ENCODE peak calls at places on chromosomes 16 and 17, in eight cellular contexts. I is DND-41, Q is IMR-90, K is activated B cell treated with CpG ODN at 0.5 μM for 24 hours, T is spleen, H is colonic mucosa, R is breast epithelium, F is GM23338. S is an unnamed sample.

GRCh38 chr17:4087911-4088693 is 54.7 kb downstream of the ZZEF1 start:
- DNase-seq in R (no peak), K (no peak), F (no peak), Q (peak), I (no peak), H (no peak), T (no peak), S (no peak)

GRCh38 chr16:31250782-31251384 is 8.9 kb upstream of the ITGAM start:
- DNase-seq in F (no peak), I (no peak), R (no peak), T (no peak), K (no peak), H (no peak), Q (no peak), S (no peak)

GRCh38 chr17:56648814-56649213 is 55.3 kb downstream of the NOG start:
- DNase-seq in Q (no peak), K (no peak), H (no peak), I (no peak), T (no peak), R (no peak), F (no peak), S (no peak)

GRCh38 chr17:74881073-74881472 is 8.3 kb upstream of the FDXR start:
- DNase-seq in K (no peak), Q (no peak), F (no peak), R (no peak), T (no peak), H (no peak), I (no peak), S (no peak)

GRCh38 chr16:6207124-6207523 is 1109.5 kb upstream of the EEF2KMT start:
- DNase-seq in R (no peak), K (no peak), I (no peak), T (no peak), F (no peak), Q (no peak), H (no peak), S (no peak)

GRCh38 chr17:76405967-76406647 is 21.7 kb downstream of the SPHK1 start:
- DNase-seq in T (peak), F (no peak), Q (peak), K (no peak), I (no peak), H (peak), R (no peak), S (no peak)

GRCh38 chr16:77834600-77834963 is 46.2 kb downstream of the VAT1L start:
- DNase-seq in R (no peak), F (peak), Q (peak), K (no peak), H (no peak), T (no peak), I (no peak), S (no peak)

GRCh38 chr17:19238167-19238505 is 970 bp downstream of the EPN2 start:
- DNase-seq in I (no peak), H (peak), T (peak), Q (no peak), F (peak), K (peak), R (no peak), S (no peak)

GRCh38 chr17:17089796-17090641 is 47.8 kb downstream of the MPRIP start:
- DNase-seq in R (no peak), T (peak), I (no peak), Q (no peak), K (no peak), F (no peak), H (no peak), S (no peak)

GRCh38 chr17:269616-270514 is 82.7 kb downstream of the RPH3AL start:
- DNase-seq in T (peak), R (no peak), I (no peak), F (no peak), Q (no peak), K (no peak), H (no peak), S (peak)

GRCh38 chr17:77496831-77497577 is 356.2 kb downstream of the SEC14L1 start:
- DNase-seq in Q (no peak), R (no peak), T (peak), H (no peak), F (no peak), K (peak), I (peak), S (no peak)

GRCh38 chr16:30031477-30031918 is 427 bp upstream of the TLCD3B start:
- DNase-seq in H (no peak), Q (no peak), T (no peak), R (no peak), K (no peak), I (no peak), F (no peak), S (no peak)

GRCh38 chr16:69181-69580 is 3.2 kb downstream of the RHBDF1 start:
- DNase-seq in R (no peak), Q (no peak), H (no peak), T (no peak), I (no peak), K (no peak), F (no peak), S (no peak)

GRCh38 chr17:42553161-42553818 is 567 bp downstream of the HSD17B1 start:
- DNase-seq in I (no peak), K (no peak), Q (no peak), F (peak), T (peak), R (no peak), H (no peak), S (no peak)

GRCh38 chr17:40344321-40345160 is 20.0 kb downstream of the GJD3 start:
- DNase-seq in Q (no peak), I (no peak), T (no peak), F (no peak), R (no peak), K (no peak), H (no peak), S (no peak)

GRCh38 chr16:27198451-27199234 is 4.7 kb upstream of the KDM8 start:
- DNase-seq in I (no peak), H (no peak), K (no peak), T (no peak), R (no peak), Q (no peak), F (no peak), S (no peak)

GRCh38 chr17:62017496-62017895 is 47.6 kb downstream of the MED13 start:
- DNase-seq in F (no peak), T (no peak), R (no peak), K (no peak), I (no peak), H (no peak), Q (peak), S (no peak)

GRCh38 chr16:24036614-24037013 is 200.8 kb downstream of the PRKCB start:
- DNase-seq in H (peak), T (no peak), K (no peak), R (no peak), F (peak), I (peak), Q (peak), S (no peak)

DNA sequence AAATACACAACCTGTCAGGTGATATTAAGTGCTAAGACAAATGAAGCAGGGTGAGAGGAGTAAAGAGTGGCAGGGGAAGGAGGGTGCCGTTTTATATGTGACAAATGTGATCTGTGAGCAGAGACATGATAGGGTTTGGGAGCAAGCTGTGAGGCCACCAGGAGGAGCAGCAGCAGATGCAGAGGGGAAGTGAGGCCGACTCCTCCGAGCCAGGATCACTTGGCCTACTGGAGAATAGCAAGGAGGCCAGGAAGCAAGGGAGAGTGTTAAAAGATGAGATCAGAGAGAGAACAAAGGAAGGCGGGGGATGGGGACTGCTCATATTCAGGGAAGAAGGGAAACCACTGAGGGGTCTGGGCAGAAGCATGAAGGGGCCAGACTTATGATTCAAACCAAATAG is 129.4 kb downstream of the TANGO6 start:
- DNase-seq in K (no peak), I (no peak), H (no peak), Q (peak), R (no peak), T (no peak), F (peak), S (no peak)
- TF ChIP-seq CTCF in K (no peak), I (peak), H (no peak), Q (peak), R (no peak), T (no peak), F (peak), S (peak)

GRCh38 chr16:82621796-82622195 is 5.0 kb upstream of the CDH13 start:
- DNase-seq in H (no peak), I (no peak), T (no peak), F (peak), R (no peak), K (no peak), Q (no peak), S (no peak)
- TF ChIP-seq CTCF in H (no peak), I (peak), T (no peak), F (peak), R (no peak), K (no peak), Q (peak), S (no peak)

DNA sequence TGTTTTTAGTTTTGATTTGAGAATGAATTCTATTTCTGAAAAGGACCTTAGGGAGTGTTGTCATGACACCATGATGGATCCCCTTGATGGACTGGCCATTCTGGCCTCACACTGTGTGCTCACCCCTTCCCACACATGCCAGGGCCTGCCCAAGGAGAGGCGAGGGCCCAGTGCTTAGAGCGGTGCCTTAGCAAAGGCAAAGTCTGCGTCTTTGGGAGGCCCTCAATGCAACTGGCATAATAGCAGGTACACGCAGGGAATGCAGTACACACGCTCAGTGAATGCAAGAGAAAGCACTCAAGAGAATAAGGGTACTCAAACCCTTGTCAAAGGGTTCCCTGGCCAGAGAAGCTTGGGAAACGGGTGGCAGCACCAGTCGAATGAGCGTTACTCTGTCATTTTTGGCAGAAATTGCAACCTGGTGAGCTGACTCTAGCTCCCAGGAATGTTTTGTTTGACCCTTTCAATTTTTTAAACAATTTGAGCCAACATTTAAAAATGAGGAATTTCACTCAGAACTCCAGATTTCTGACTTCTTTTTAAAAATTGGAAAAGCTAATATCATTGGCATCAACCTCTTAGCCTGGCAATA is 32.1 kb downstream of the NKD1 start:
- DNase-seq in K (no peak), R (no peak), H (no peak), T (no peak), Q (no peak), I (no peak), F (no peak), S (no peak)
- TF ChIP-seq CTCF in K (no peak), R (no peak), H (no peak), T (no peak), Q (no peak), I (no peak), F (no peak), S (no peak)

DNA sequence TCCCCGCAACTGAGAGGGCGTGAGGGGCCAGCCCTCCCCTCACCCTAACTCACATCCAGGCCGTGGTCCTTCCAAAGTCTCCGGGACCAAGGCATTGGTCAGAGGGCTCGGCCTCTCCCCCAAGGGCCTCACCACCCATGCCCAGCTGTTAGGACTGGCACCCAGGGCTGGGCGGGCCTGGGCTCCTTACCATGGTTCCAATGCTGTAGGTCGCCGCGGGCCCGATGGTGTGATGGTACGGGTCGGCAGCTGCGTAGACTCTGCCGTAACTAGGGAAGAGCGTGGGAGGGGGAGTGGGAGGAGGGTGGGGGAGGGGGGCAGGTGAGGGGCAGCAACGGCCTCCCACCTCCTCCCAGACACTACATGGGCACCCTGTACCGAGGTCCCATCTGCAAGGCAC is 19.6 kb downstream of the ENGASE start:
- DNase-seq in I (no peak), T (no peak), R (no peak), H (no peak), K (no peak), F (no peak), Q (no peak), S (no peak)
- TF ChIP-seq CTCF in I (no peak), T (no peak), R (no peak), H (no peak), K (no peak), F (no peak), Q (no peak), S (no peak)

GRCh38 chr16:50640391-50640790 is 40.7 kb downstream of the SNX20 start:
- DNase-seq in H (no peak), K (no peak), R (no peak), Q (no peak), I (no peak), F (no peak), T (no peak), S (no peak)
- TF ChIP-seq CTCF in H (no peak), K (no peak), R (no peak), Q (no peak), I (no peak), F (no peak), T (no peak), S (no peak)

GRCh38 chr17:59533694-59534093 is 31.7 kb upstream of the DHX40 start:
- DNase-seq in Q (no peak), T (no peak), K (no peak), R (no peak), I (no peak), H (no peak), F (no peak), S (no peak)

GRCh38 chr17:59527325-59527917 is 38.0 kb upstream of the DHX40 start:
- DNase-seq in F (no peak), T (no peak), Q (no peak), I (no peak), H (no peak), K (no peak), R (no peak), S (no peak)

GRCh38 chr17:59525668-59526067 is 39.7 kb upstream of the DHX40 start:
- DNase-seq in K (no peak), R (no peak), F (no peak), T (no peak), Q (no peak), H (no peak), I (no peak), S (no peak)

GRCh38 chr17:59530561-59530960 is 34.8 kb upstream of the DHX40 start:
- DNase-seq in I (no peak), K (no peak), R (no peak), H (no peak), Q (no peak), T (no peak), F (no peak), S (no peak)

GRCh38 chr17:59527931-59528330 is 37.5 kb upstream of the DHX40 start:
- DNase-seq in F (no peak), Q (no peak), R (no peak), T (no peak), I (no peak), K (no peak), H (no peak), S (no peak)
- TF ChIP-seq CTCF in F (no peak), Q (no peak), R (no peak), T (no peak), I (no peak), K (no peak), H (no peak), S (no peak)

DNA sequence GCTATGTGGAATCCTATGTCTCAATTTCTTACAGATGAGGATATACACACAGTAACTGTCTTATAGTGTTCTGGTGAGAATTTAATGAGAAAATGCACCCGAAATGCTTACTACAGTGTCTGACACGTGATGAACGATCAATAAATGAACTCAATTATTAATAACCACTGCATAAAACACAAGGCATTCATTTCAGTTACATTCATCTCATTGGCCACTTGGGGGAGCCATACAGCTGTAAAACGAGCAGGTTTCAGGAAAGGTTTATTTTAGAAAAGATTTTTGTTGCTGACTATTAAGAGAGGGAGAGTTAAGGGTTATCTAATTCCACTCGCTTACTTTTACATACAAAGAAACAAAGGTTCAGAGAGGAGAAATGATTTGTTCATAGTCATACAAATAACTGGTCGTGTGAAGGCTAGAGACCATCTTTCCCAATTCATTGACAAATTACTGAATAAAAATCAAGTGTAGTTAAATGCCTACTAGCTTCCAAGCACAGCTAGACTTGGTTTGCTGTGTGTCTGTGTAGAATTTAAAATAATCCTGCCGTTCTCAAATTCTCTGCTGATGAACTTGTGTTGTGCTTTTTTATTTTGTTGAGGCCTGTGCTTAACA is 160.1 kb downstream of the MAP2K4 start:
- DNase-seq in I (peak), Q (peak), H (peak), F (peak), T (no peak), K (no peak), R (no peak), S (no peak)
- TF ChIP-seq CTCF in I (peak), Q (peak), H (peak), F (peak), T (peak), K (peak), R (no peak), S (peak)

GRCh38 chr16:63697736-63698135 is 1424.1 kb downstream of the CDH11 start:
- DNase-seq in F (no peak), R (no peak), T (no peak), H (no peak), K (no peak), Q (no peak), I (no peak), S (no peak)

GRCh38 chr16:63702981-63703590 is 1418.8 kb downstream of the CDH11 start:
- DNase-seq in R (no peak), F (peak), K (no peak), H (no peak), T (no peak), I (no peak), Q (no peak), S (no peak)
- TF ChIP-seq CTCF in R (no peak), F (peak), K (no peak), H (no peak), T (no peak), I (no peak), Q (no peak), S (no peak)

GRCh38 chr17:9006175-9006767 is 15.0 kb upstream of the NTN1 start:
- DNase-seq in T (no peak), K (no peak), I (no peak), H (no peak), Q (no peak), R (no peak), F (no peak), S (no peak)

GRCh38 chr17:9004961-9005285 is 16.4 kb upstream of the NTN1 start:
- DNase-seq in I (no peak), F (no peak), T (no peak), Q (no peak), H (no peak), K (no peak), R (no peak), S (no peak)

GRCh38 chr17:9002610-9003354 is 18.5 kb upstream of the NTN1 start:
- DNase-seq in K (peak), T (peak), F (peak), H (no peak), Q (no peak), I (no peak), R (no peak), S (peak)

GRCh38 chr17:9003355-9004131 is 17.8 kb upstream of the NTN1 start:
- DNase-seq in F (peak), Q (no peak), I (no peak), K (no peak), H (no peak), R (no peak), T (no peak), S (no peak)

DNA sequence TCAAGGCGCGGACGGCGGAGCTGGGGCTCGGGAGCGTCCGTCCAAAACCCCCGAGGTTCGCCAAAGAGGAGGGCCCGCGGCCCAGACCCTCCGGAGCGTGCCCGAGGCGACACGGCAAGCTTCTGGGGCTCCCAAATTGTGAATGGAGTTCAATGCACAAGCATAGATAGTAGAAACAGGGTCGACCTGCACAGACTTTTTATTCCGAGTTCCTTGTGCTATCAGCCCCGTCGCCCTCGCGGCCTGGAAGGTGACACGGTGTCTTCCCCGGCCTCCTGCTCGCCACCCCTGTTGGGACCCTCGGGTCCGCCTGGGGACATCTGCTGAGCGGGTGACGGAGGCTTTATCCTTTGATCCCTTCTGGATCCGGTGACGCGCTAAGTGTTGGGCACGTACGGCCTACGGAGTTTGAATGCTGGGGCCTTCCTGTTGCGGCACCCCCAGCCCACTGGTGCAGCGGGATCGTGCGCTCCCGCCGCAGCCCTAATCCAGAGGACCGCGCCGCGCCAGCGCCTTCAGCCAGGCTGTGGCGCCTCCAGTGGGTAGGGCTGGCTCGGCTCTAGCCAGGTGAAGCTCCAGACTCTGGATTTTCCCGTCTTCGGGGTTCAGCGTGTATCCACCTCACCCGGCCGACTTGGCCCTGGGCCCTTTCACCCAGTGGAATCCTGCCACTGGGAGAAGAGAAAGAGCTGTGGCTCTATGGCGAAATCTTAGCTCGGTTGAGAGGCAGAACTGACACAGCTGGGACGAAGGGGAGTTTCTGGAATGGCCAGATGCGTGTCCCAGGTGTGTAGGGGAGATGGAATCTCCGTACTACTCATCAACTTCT is 17.0 kb upstream of the NTN1 start:
- DNase-seq in Q (no peak), F (peak), R (no peak), H (no peak), T (no peak), I (no peak), K (no peak), S (no peak)
- TF ChIP-seq CTCF in Q (no peak), F (peak), R (no peak), H (no peak), T (no peak), I (no peak), K (no peak), S (peak)

S was measured in type B pancreatic cell.